ENCODE peak calls at places on chromosomes 2 and 18, in seven cellular contexts. S is uterus; M is CD8-positive, alpha-beta T cell; G is adrenal gland; F is upper lobe of right lung; P is right cardiac atrium; Y is K562. K is an unnamed sample. For H3K27me3 and H3K9me3, the result is how much of the 10 kb centered on the place peaks cover.

GRCh38 chr2:241542278-241542605 is 16.3 kb upstream of the BOK start:
- DNase-seq in S (no peak), M (no peak), G (no peak), F (peak), P (peak), Y (no peak), K (no peak)

GRCh38 chr18:14747513-14748474 is at the start of gene ANKRD30B:
- DNase-seq in S (no peak), M (no peak), G (peak), F (peak), P (peak), Y (no peak), K (no peak)

GRCh38 chr2:121955313-121956211 is 200.1 kb downstream of the TSN start:
- DNase-seq in S (no peak), M (no peak), G (no peak), F (no peak), P (no peak), Y (no peak), K (no peak)

GRCh38 chr18:35089918-35090550 is 48.8 kb downstream of the MAPRE2 start:
- DNase-seq in S (no peak), M (no peak), G (no peak), F (no peak), P (no peak), Y (no peak), K (no peak)

GRCh38 chr18:62721837-62722795 is 6.8 kb downstream of the PHLPP1 start:
- DNase-seq in S (no peak), M (no peak), G (no peak), F (no peak), P (no peak), Y (no peak), K (no peak)

GRCh38 chr2:54767921-54768320 is 44.5 kb downstream of the EML6 start:
- DNase-seq in S (no peak), M (no peak), G (no peak), F (no peak), P (no peak), Y (no peak), K (peak)

GRCh38 chr18:5630057-5630765 is 86.4 kb upstream of the EPB41L3 start:
- DNase-seq in S (peak), M (no peak), G (peak), F (peak), P (peak), Y (peak), K (no peak)

GRCh38 chr2:133379159-133379558 is 189.1 kb downstream of the NCKAP5 start:
- DNase-seq in S (no peak), M (no peak), G (no peak), F (no peak), P (no peak), Y (no peak), K (no peak)

GRCh38 chr2:167335627-167336026 is 447.3 kb downstream of the XIRP2 start:
- DNase-seq in S (no peak), M (no peak), G (no peak), F (no peak), P (no peak), Y (no peak), K (no peak)

GRCh38 chr2:46257476-46257875 is 39.7 kb upstream of the EPAS1 start:
- DNase-seq in S (no peak), M (no peak), G (no peak), F (no peak), P (no peak), Y (no peak), K (no peak)

GRCh38 chr2:121994238-121995206 is 239.1 kb downstream of the TSN start:
- DNase-seq in S (no peak), M (no peak), G (no peak), F (no peak), P (no peak), Y (no peak), K (no peak)

GRCh38 chr2:20294231-20294630 is 56.4 kb downstream of the PUM2 start:
- DNase-seq in S (no peak), M (no peak), G (no peak), F (no peak), P (no peak), Y (no peak), K (no peak)

GRCh38 chr2:112807233-112807807 is 23.0 kb upstream of the IL1A start:
- DNase-seq in S (no peak), M (no peak), G (no peak), F (no peak), P (no peak), Y (peak), K (no peak)

GRCh38 chr2:1781291-1782080 is 37.2 kb upstream of the PXDN start:
- DNase-seq in S (no peak), M (peak), G (no peak), F (no peak), P (no peak), Y (no peak), K (no peak)

GRCh38 chr2:212611026-212611425 is 72.4 kb upstream of the ERBB4 start:
- DNase-seq in S (no peak), M (no peak), G (no peak), F (no peak), P (no peak), Y (no peak), K (no peak)

GRCh38 chr2:158990397-158991209 is 22.2 kb downstream of the TANC1 start:
- DNase-seq in S (no peak), M (no peak), G (no peak), F (no peak), P (no peak), Y (no peak), K (no peak)

GRCh38 chr2:239114119-239114581 is 266.3 kb downstream of the TWIST2 start:
- DNase-seq in S (no peak), M (no peak), G (no peak), F (no peak), P (peak), Y (no peak), K (no peak)

GRCh38 chr2:203673933-203674332 is 32.5 kb upstream of the CD28 start:
- DNase-seq in S (no peak), M (no peak), G (no peak), F (no peak), P (no peak), Y (no peak), K (no peak)

GRCh38 chr2:186427970-186428369 is 58.1 kb upstream of the ZC3H15 start:
- DNase-seq in S (no peak), M (no peak), G (no peak), F (no peak), P (no peak), Y (no peak), K (no peak)

GRCh38 chr18:24443870-24444269 is 16.6 kb upstream of the HRH4 start:
- DNase-seq in S (no peak), M (no peak), G (no peak), F (no peak), P (no peak), Y (no peak), K (no peak)

GRCh38 chr18:70469916-70470315 is 181.1 kb downstream of the SOCS6 start:
- DNase-seq in S (no peak), M (no peak), G (no peak), F (no peak), P (no peak), Y (no peak), K (no peak)

GRCh38 chr2:146544701-146545100 is 1300.1 kb upstream of the ACVR2A start:
- DNase-seq in S (no peak), M (no peak), G (no peak), F (no peak), P (no peak), Y (no peak), K (no peak)

GRCh38 chr2:120225549-120226065 is 2.4 kb upstream of the TMEM185B start:
- DNase-seq in S (no peak), M (no peak), G (no peak), F (peak), P (no peak), Y (no peak), K (no peak)

GRCh38 chr2:120223034-120223912 is at the start of gene TMEM185B:
- DNase-seq in S (peak), M (peak), G (peak), F (peak), P (peak), Y (peak), K (peak)

GRCh38 chr2:120222186-120223033 is 790 bp downstream of the TMEM185B start:
- DNase-seq in S (no peak), M (no peak), G (no peak), F (no peak), P (peak), Y (no peak), K (no peak)

GRCh38 chr2:120224735-120225548 is 1.7 kb upstream of the TMEM185B start:
- DNase-seq in S (no peak), M (no peak), G (no peak), F (peak), P (no peak), Y (no peak), K (no peak)

DNA sequence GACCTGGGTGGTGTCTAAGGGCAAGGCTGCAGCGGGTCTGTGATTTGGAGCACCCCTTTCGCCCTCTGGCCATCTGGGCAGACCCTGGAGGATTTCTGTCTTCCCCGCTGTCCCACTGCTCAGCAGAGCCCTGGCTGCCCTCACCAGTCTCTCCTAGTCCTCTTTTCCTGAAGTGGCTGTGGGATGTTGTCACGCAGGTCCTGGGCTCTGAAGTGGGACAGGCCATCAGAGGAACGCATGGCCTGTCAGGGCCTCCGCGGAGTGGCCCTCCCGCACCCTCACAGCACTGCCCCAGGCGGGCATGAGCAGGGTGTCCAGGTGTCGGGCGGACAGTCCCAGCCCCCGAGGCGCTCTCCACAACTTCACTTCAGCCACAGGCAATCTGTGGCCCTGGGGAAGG is 1.1 kb upstream of the TMEM185B start:
- DNase-seq in S (no peak), M (no peak), G (no peak), F (peak), P (no peak), Y (no peak), K (no peak)
- H3K4me3 ChIP-seq in S (no peak), M (peak), G (no peak), F (peak), P (no peak), Y (no peak), K (peak)

GRCh38 chr2:286774-287392 is 1.0 kb downstream of the ALKAL2 start:
- DNase-seq in S (peak), M (no peak), G (peak), F (no peak), P (no peak), Y (no peak), K (no peak)
- H3K27me3 ChIP-seq in S (under half), M (under half), G (under half), F (under half), P (under half), Y (under half), K (under half)

DNA sequence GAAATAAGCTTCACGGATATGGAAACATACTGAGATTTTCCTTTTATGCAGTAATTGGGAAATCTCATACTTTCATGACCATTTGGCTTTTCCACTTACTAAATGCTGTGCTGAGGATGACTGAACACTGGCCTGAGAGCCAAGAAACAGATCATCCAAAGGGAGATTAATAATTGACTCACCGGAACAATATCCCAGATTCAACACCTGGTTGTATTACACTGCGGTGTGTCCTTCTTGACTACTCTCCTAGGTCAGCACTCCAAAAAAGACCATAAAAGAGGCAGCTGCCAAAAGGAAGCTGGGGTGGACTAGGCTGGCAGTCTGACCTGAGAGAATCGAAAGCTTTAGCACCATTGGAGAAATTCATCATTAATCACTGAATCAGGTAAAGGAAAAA is 469.1 kb downstream of the CBLN2 start:
- DNase-seq in S (no peak), M (no peak), G (no peak), F (no peak), P (no peak), Y (no peak), K (no peak)
- H3K9me3 ChIP-seq in S (under half), M (under half), G (under half), F (under half), P (under half), Y (under half), K (under half)

GRCh38 chr2:163692081-163692480 is 43.7 kb downstream of the FIGN start:
- DNase-seq in S (no peak), M (no peak), G (no peak), F (no peak), P (no peak), Y (no peak), K (no peak)
- H3K4me3 ChIP-seq in S (no peak), M (no peak), G (no peak), F (no peak), P (no peak), Y (no peak), K (no peak)

DNA sequence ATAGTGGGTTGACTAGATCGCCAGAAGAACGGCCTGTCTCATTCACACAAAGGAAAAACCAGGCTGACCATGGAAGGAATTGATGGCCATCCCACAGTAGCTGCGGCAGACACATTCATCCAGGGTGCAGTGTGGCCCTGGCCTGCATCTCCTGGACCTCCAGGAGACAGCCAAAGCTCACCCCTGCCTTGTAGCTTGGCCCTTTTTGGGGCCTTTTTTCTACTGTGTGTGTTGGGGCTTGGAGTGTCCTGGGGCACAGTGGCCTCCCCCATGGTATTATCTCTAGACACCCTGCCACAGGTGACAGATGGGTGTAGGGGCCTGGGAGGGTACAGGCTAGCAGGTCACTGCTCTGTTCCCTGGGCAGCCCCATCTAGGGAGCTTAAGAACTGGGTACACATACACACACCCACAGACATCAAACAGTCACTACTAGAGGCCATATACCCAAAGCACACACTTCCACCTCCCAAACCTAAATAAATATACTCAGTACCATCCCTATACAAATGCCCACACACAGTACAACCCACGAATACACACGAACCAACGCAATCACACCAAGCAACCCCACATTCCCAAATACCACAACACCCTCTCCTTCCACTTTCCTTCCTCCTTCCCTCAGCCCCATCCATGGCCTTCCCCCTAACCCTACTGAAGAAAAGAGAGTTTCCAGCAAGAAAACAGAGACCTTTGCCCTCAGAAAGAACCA is 8.6 kb downstream of the EN1 start:
- DNase-seq in S (no peak), M (no peak), G (no peak), F (no peak), P (no peak), Y (no peak), K (no peak)
- H3K27me3 ChIP-seq in S (half or more), M (under half), G (half or more), F (half or more), P (under half), Y (under half), K (under half)

GRCh38 chr2:228433706-228434105 is 252.2 kb upstream of the SPHKAP start:
- DNase-seq in S (no peak), M (no peak), G (no peak), F (no peak), P (no peak), Y (no peak), K (no peak)
- H3K9me3 ChIP-seq in S (under half), M (under half), G (under half), F (under half), P (under half), Y (under half), K (under half)

GRCh38 chr2:224404766-224405165 is 2.9 kb upstream of the FAM124B start:
- DNase-seq in S (no peak), M (no peak), G (no peak), F (no peak), P (no peak), Y (no peak), K (no peak)

GRCh38 chr2:224403657-224404056 is 1.8 kb upstream of the FAM124B start:
- DNase-seq in S (no peak), M (no peak), G (no peak), F (no peak), P (no peak), Y (no peak), K (no peak)

GRCh38 chr2:224400886-224401632 is 848 bp downstream of the FAM124B start:
- DNase-seq in S (no peak), M (no peak), G (no peak), F (no peak), P (no peak), Y (peak), K (peak)

GRCh38 chr2:224400174-224400810 is 1.6 kb downstream of the FAM124B start:
- DNase-seq in S (no peak), M (no peak), G (no peak), F (no peak), P (no peak), Y (no peak), K (no peak)

GRCh38 chr2:224401641-224402342 is at the start of gene FAM124B:
- DNase-seq in S (peak), M (no peak), G (peak), F (peak), P (peak), Y (peak), K (peak)
- H3K4me3 ChIP-seq in S (peak), M (peak), G (no peak), F (peak), P (peak), Y (peak), K (peak)

GRCh38 chr2:98936133-98936916 is at the start of gene CRACDL:
- DNase-seq in S (no peak), M (no peak), G (no peak), F (peak), P (no peak), Y (no peak), K (no peak)
- H3K27me3 ChIP-seq in S (under half), M (under half), G (under half), F (under half), P (under half), Y (under half), K (under half)